ENCODE peak calls at places on chromosomes 16 and 17, in four cellular contexts. T is PC-3, M is prostate gland, A is heart right ventricle. Y is an unnamed sample. For H3K4me1, the result is how much of the 10 kb centered on the place peaks cover.

GRCh38 chr16:67857547-67858233 is 10.2 kb upstream of the CENPT start:
- DNase-seq in T (peak), M (peak), A (peak), Y (peak)

GRCh38 chr16:13012591-13012990 is 111.2 kb downstream of the SHISA9 start:
- DNase-seq in T (no peak), M (no peak), A (no peak), Y (no peak)

GRCh38 chr16:85556456-85557082 is 56.6 kb upstream of the GSE1 start:
- DNase-seq in T (peak), M (peak), A (peak), Y (peak)

GRCh38 chr16:85856054-85856453 is 42.9 kb upstream of the IRF8 start:
- DNase-seq in T (no peak), M (no peak), A (no peak), Y (no peak)

GRCh38 chr17:38498353-38498752 is 70.1 kb downstream of the ARHGAP23 start:
- DNase-seq in T (no peak), M (no peak), A (no peak), Y (no peak)

GRCh38 chr17:4490637-4491061 is 8.0 kb upstream of the SPNS2 start:
- DNase-seq in T (no peak), M (no peak), A (no peak), Y (no peak)

GRCh38 chr16:54928016-54928356 is 2.7 kb upstream of the IRX5 start:
- DNase-seq in T (no peak), M (no peak), A (no peak), Y (no peak)

GRCh38 chr17:2904135-2904534 is 107.9 kb downstream of the RAP1GAP2 start:
- DNase-seq in T (no peak), M (no peak), A (peak), Y (peak)

GRCh38 chr17:65783845-65784334 is 222.4 kb upstream of the AXIN2 start:
- DNase-seq in T (peak), M (peak), A (no peak), Y (no peak)

GRCh38 chr16:57186630-57187507 is 740 bp downstream of the RSPRY1 start:
- DNase-seq in T (peak), M (peak), A (no peak), Y (peak)

GRCh38 chr16:67029249-67030096 is 524 bp downstream of the CBFB start:
- DNase-seq in T (peak), M (peak), A (peak), Y (peak)

GRCh38 chr16:50838165-50838564 is 96.3 kb downstream of the CYLD start:
- DNase-seq in T (no peak), M (no peak), A (no peak), Y (no peak)

GRCh38 chr16:87878704-87879103 is 9.4 kb upstream of the SLC7A5 start:
- DNase-seq in T (no peak), M (no peak), A (no peak), Y (no peak)

GRCh38 chr16:82093901-82094300 is 58.8 kb downstream of the HSD17B2 start:
- DNase-seq in T (peak), M (no peak), A (no peak), Y (no peak)

GRCh38 chr17:30780343-30780742 is 44.1 kb downstream of the CRLF3 start:
- DNase-seq in T (no peak), M (no peak), A (no peak), Y (no peak)

GRCh38 chr17:55416470-55417052 is 5.1 kb downstream of the MMD start:
- DNase-seq in T (no peak), M (no peak), A (no peak), Y (no peak)

GRCh38 chr17:77373298-77374169 is 232.8 kb downstream of the SEC14L1 start:
- DNase-seq in T (no peak), M (no peak), A (peak), Y (peak)

GRCh38 chr16:83579431-83579830 is 228.3 kb upstream of the HSBP1 start:
- DNase-seq in T (no peak), M (no peak), A (no peak), Y (no peak)

GRCh38 chr16:87661561-87661960 is 59.3 kb downstream of the JPH3 start:
- DNase-seq in T (peak), M (no peak), A (peak), Y (peak)

DNA sequence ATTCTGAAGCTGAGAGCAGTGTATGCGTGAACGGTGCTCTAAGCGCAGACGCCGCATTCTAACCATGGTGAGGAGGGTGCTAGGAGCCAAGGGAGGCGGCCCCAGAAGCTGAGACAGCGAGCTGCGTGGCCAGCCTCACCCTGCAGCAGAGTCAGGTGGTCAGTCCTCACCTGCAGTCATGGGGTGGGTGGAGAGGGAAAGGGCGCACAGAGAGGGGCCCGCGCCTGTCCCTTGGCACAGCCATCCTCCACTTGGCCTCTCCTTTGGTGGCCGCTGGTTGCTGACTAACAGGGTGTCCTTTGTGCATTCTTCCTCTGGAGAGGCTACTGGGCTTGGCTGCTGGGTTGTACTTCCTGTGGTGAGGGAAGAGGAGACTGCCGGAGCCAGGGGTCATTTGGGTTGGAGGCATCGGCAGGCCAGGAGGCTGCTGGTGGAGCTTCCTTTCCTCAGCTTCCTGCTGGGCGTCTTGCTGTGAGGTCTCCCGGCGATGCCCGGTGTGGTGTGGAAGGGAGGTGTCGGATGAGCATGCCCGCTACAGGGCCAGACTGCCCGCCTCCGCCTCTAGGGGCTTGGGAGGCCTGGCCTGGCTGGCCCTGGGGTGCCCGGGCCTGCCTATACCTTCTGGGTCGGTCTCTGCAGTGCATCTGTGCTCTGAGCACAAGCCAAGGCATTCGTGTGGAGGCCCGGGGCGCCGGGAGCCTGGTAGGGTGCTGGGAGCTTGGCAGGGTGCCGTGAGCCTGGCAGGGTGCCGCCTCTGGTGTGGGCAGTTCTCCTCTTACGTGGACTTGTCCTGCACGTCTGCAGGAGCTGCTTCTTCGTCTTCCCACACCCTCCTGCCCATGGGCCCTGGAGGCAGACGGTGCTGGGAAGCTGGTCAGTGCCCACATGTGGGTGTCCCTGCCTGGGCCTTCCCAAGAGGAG is 17.4 kb downstream of the RNF213 start:
- DNase-seq in T (no peak), M (peak), A (no peak), Y (no peak)
- H3K4me3 ChIP-seq in T (no peak), M (no peak), A (no peak), Y (no peak)

GRCh38 chr17:50249887-50250286 is 24.4 kb upstream of the TMEM92 start:
- DNase-seq in T (no peak), M (no peak), A (no peak), Y (no peak)

GRCh38 chr17:50244771-50245170 is 29.5 kb upstream of the TMEM92 start:
- DNase-seq in T (no peak), M (no peak), A (no peak), Y (no peak)

GRCh38 chr17:50248255-50248654 is 26.0 kb upstream of the TMEM92 start:
- DNase-seq in T (no peak), M (no peak), A (no peak), Y (no peak)
- H3K4me1 ChIP-seq in T (under half), M (under half), A (under half), Y (under half)

GRCh38 chr17:35048685-35049379 is 14.7 kb downstream of the RFFL start:
- DNase-seq in T (no peak), M (no peak), A (no peak), Y (no peak)

GRCh38 chr17:35044181-35044580 is 19.3 kb downstream of the RFFL start:
- DNase-seq in T (no peak), M (no peak), A (no peak), Y (peak)

GRCh38 chr17:35050170-35050569 is 13.3 kb downstream of the RFFL start:
- DNase-seq in T (no peak), M (no peak), A (no peak), Y (no peak)

GRCh38 chr17:35046740-35047283 is 16.7 kb downstream of the RFFL start:
- DNase-seq in T (no peak), M (no peak), A (no peak), Y (no peak)

GRCh38 chr17:35046245-35046644 is 17.3 kb downstream of the RFFL start:
- DNase-seq in T (no peak), M (no peak), A (no peak), Y (no peak)
- H3K4me3 ChIP-seq in T (no peak), M (no peak), A (peak), Y (no peak)

GRCh38 chr17:58333396-58334207 is 5.0 kb upstream of the TSPOAP1 start:
- DNase-seq in T (no peak), M (no peak), A (no peak), Y (no peak)
- H3K4me1 ChIP-seq in T (under half), M (under half), A (under half), Y (under half)

GRCh38 chr16:46982335-46982734 is 8.9 kb upstream of the DNAJA2 start:
- DNase-seq in T (no peak), M (no peak), A (no peak), Y (no peak)
- H3K4me3 ChIP-seq in T (no peak), M (no peak), A (no peak), Y (no peak)

GRCh38 chr17:18854956-18855355 is 3.0 kb upstream of the PRPSAP2 start:
- DNase-seq in T (no peak), M (no peak), A (no peak), Y (no peak)

GRCh38 chr17:18858567-18859245 is 775 bp downstream of the PRPSAP2 start:
- DNase-seq in T (peak), M (no peak), A (no peak), Y (no peak)

GRCh38 chr17:18859256-18859655 is 1.3 kb downstream of the PRPSAP2 start:
- DNase-seq in T (peak), M (no peak), A (no peak), Y (no peak)

GRCh38 chr17:18857864-18858566 is at the start of gene PRPSAP2:
- DNase-seq in T (peak), M (peak), A (peak), Y (peak)

DNA sequence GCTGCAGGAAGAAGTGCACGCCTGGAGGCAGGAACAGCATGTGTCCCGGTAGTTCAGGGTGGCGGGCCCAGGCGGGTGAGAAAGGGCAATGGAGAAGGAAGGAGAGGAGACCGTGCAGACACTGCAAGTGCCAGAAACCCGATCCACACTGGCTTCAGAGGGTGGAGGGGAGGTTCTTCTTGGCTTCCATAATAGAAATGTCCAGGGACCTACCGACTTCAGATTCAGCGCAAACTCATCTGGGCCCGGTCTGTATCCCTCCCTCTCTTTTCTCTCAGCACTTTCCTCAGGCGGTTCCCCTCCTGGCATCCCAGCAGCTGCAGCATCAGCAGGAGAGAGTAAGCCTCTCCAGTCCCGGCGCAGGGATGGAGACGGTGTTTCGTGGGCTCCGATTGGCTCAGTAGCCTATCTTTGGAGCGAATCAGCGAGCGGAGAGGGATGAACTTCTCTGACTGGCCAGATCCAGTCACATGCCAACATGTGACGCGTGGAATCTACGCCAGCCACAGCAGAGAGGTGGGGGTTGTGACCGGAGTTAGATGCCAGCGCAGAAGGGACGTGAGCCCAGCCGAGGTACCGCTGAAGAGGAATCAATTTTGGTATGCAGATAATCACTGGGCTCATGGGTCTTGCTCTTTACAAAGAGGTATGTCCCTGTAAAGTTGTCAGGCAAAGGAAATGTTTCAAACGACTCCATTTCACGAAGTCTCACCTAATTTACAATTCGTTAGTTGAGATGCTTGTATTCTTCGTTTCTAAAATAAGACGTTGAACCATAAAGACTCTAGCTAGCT is 1.9 kb upstream of the PRPSAP2 start:
- DNase-seq in T (peak), M (peak), A (peak), Y (peak)
- H3K4me1 ChIP-seq in T (under half), M (under half), A (under half), Y (under half)

DNA sequence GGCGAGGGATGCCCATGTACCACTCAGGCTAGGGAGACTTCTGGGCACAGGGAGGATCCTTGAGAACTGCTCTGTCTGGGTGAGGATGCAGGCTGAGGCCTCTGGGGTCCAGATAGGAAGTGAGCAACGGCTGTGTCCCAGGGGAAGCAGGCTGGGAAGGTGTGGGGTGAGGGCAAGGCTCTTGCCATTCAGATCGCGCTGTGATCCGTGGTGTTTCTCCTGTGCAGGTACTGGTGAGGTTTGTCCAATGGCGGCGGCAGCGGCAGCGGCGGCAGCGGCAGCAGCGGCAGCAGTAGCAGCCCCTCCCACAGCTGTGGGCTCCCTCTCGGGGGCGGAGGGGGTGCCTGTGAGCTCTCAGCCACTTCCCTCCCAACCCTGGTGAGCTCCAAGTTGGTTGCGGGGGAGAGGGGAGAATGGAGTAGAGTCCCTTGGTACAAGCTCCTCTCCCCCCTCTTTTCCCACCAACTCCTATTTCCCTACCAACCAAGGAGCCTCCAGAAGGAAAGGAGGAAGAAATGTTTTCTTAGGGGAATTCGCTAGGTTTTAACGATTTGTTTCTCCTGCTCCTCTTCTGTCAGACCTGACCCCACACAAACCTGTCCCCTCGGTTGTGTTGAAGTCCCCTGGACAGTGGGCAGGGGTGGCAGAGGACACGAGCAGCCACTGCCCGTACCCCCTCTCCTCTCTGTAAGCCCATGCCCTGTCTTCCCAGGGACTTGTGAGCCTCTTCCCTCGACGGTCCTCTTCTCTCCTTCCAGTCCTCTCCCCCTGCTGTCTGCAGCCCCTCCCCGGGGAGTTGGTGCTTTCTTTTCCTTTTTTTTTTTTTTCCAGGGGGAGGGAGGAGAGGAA is 1.9 kb upstream of the PRRT2 start:
- DNase-seq in T (peak), M (no peak), A (no peak), Y (no peak)
- H3K4me3 ChIP-seq in T (peak), M (peak), A (peak), Y (no peak)

GRCh38 chr16:10753670-10754069 is 10.0 kb downstream of the NUBP1 start:
- DNase-seq in T (no peak), M (no peak), A (no peak), Y (no peak)

GRCh38 chr16:10752843-10753523 is 9.3 kb downstream of the NUBP1 start:
- DNase-seq in T (no peak), M (no peak), A (peak), Y (peak)

GRCh38 chr16:10751291-10751697 is 7.7 kb downstream of the NUBP1 start:
- DNase-seq in T (no peak), M (no peak), A (no peak), Y (no peak)

GRCh38 chr16:10756574-10756973 is 12.9 kb downstream of the NUBP1 start:
- DNase-seq in T (no peak), M (no peak), A (no peak), Y (no peak)

GRCh38 chr16:10754941-10755340 is 11.3 kb downstream of the NUBP1 start:
- DNase-seq in T (peak), M (no peak), A (no peak), Y (no peak)
- H3K4me1 ChIP-seq in T (under half), M (under half), A (under half), Y (under half)

Y was measured in thyroid gland.